ENCODE peak calls at places on chromosomes 12 and 14, in ten cellular contexts. One of them, this sample, is unnamed.
A peak's percentile ranks its signal among the peaks of the same experiment; 100 is the strongest.

GRCh38 chr12:1864867-1865266 is 44.5 kb downstream of the LRTM2 start:
- DNase-seq in GM13977: no peak
- DNase-seq in dorsolateral prefrontal cortex: no peak
- DNase-seq in fibroblast of mammary gland: no peak
- DNase-seq in lower lobe of right lung: no peak
- DNase-seq in HFF-Myc: no peak
- DNase-seq in astrocyte of the spinal cord: no peak
- DNase-seq in cardiac fibroblast: no peak
- DNase-seq in A549: no peak
- DNase-seq in fibroblast of pulmonary artery: no peak
- DNase-seq in this sample: no peak

GRCh38 chr14:66827182-66827581 is 319.2 kb downstream of the GPHN start:
- DNase-seq in GM13977: no peak
- DNase-seq in dorsolateral prefrontal cortex: no peak
- DNase-seq in fibroblast of mammary gland: no peak
- DNase-seq in lower lobe of right lung: no peak
- DNase-seq in HFF-Myc: no peak
- DNase-seq in astrocyte of the spinal cord: no peak
- DNase-seq in cardiac fibroblast: no peak
- DNase-seq in A549: no peak
- DNase-seq in fibroblast of pulmonary artery: no peak
- DNase-seq in this sample: no peak

GRCh38 chr12:48969160-48969771 is 2.3 kb downstream of the WNT10B start:
- DNase-seq in GM13977: no peak
- DNase-seq in dorsolateral prefrontal cortex: no peak
- DNase-seq in fibroblast of mammary gland: no peak
- DNase-seq in lower lobe of right lung: no peak
- DNase-seq in HFF-Myc: no peak
- DNase-seq in astrocyte of the spinal cord: no peak
- DNase-seq in cardiac fibroblast: no peak
- DNase-seq in A549: no peak
- DNase-seq in fibroblast of pulmonary artery: no peak
- DNase-seq in this sample: no peak

GRCh38 chr14:67620217-67620789 is 583 bp downstream of the ARG2 start:
- DNase-seq in GM13977: no peak
- DNase-seq in dorsolateral prefrontal cortex: peak; percentile 49
- DNase-seq in fibroblast of mammary gland: no peak
- DNase-seq in lower lobe of right lung: no peak
- DNase-seq in HFF-Myc: no peak
- DNase-seq in astrocyte of the spinal cord: peak; percentile 27
- DNase-seq in cardiac fibroblast: no peak
- DNase-seq in A549: no peak
- DNase-seq in fibroblast of pulmonary artery: peak; percentile 7
- DNase-seq in this sample: no peak

GRCh38 chr12:90037740-90038139 is 329.1 kb upstream of the ATP2B1 start:
- DNase-seq in GM13977: no peak
- DNase-seq in dorsolateral prefrontal cortex: no peak
- DNase-seq in fibroblast of mammary gland: peak; percentile 69
- DNase-seq in lower lobe of right lung: no peak
- DNase-seq in HFF-Myc: no peak
- DNase-seq in astrocyte of the spinal cord: no peak
- DNase-seq in cardiac fibroblast: peak; percentile 24
- DNase-seq in A549: no peak
- DNase-seq in fibroblast of pulmonary artery: peak; percentile 28
- DNase-seq in this sample: peak; percentile 16

GRCh38 chr14:33452982-33453381 is 497.9 kb downstream of the EGLN3 start:
- DNase-seq in GM13977: no peak
- DNase-seq in dorsolateral prefrontal cortex: no peak
- DNase-seq in fibroblast of mammary gland: no peak
- DNase-seq in lower lobe of right lung: no peak
- DNase-seq in HFF-Myc: no peak
- DNase-seq in astrocyte of the spinal cord: no peak
- DNase-seq in cardiac fibroblast: no peak
- DNase-seq in A549: no peak
- DNase-seq in fibroblast of pulmonary artery: no peak
- DNase-seq in this sample: no peak

GRCh38 chr14:51650721-51651387 is 856 bp upstream of the FRMD6 start:
- DNase-seq in GM13977: no peak
- DNase-seq in dorsolateral prefrontal cortex: no peak
- DNase-seq in fibroblast of mammary gland: peak; percentile 47
- DNase-seq in lower lobe of right lung: peak; percentile 47
- DNase-seq in HFF-Myc: no peak
- DNase-seq in astrocyte of the spinal cord: no peak
- DNase-seq in cardiac fibroblast: no peak
- DNase-seq in A549: peak; percentile 29
- DNase-seq in fibroblast of pulmonary artery: no peak
- DNase-seq in this sample: no peak

GRCh38 chr12:8697120-8697475 is 693 bp upstream of the RIMKLB start:
- DNase-seq in GM13977: no peak
- DNase-seq in dorsolateral prefrontal cortex: no peak
- DNase-seq in fibroblast of mammary gland: peak; percentile 34
- DNase-seq in lower lobe of right lung: no peak
- DNase-seq in HFF-Myc: no peak
- DNase-seq in astrocyte of the spinal cord: peak; percentile 57
- DNase-seq in cardiac fibroblast: peak; percentile 67
- DNase-seq in A549: no peak
- DNase-seq in fibroblast of pulmonary artery: peak; percentile 64
- DNase-seq in this sample: peak; percentile 53

GRCh38 chr12:48787791-48788521 is 933 bp downstream of the ADCY6 start:
- DNase-seq in GM13977: no peak
- DNase-seq in dorsolateral prefrontal cortex: no peak
- DNase-seq in fibroblast of mammary gland: no peak
- DNase-seq in lower lobe of right lung: no peak
- DNase-seq in HFF-Myc: no peak
- DNase-seq in astrocyte of the spinal cord: no peak
- DNase-seq in cardiac fibroblast: peak; percentile 45
- DNase-seq in A549: no peak
- DNase-seq in fibroblast of pulmonary artery: no peak
- DNase-seq in this sample: no peak

GRCh38 chr12:106333756-106334155 is 23.8 kb upstream of the POLR3B start:
- DNase-seq in GM13977: no peak
- DNase-seq in dorsolateral prefrontal cortex: no peak
- DNase-seq in fibroblast of mammary gland: no peak
- DNase-seq in lower lobe of right lung: no peak
- DNase-seq in HFF-Myc: no peak
- DNase-seq in astrocyte of the spinal cord: no peak
- DNase-seq in cardiac fibroblast: no peak
- DNase-seq in A549: no peak
- DNase-seq in fibroblast of pulmonary artery: no peak
- DNase-seq in this sample: no peak

GRCh38 chr12:127728285-127728684 is 538.7 kb upstream of the TMEM132C start:
- DNase-seq in GM13977: no peak
- DNase-seq in dorsolateral prefrontal cortex: no peak
- DNase-seq in fibroblast of mammary gland: no peak
- DNase-seq in lower lobe of right lung: no peak
- DNase-seq in HFF-Myc: no peak
- DNase-seq in astrocyte of the spinal cord: no peak
- DNase-seq in cardiac fibroblast: no peak
- DNase-seq in A549: no peak
- DNase-seq in fibroblast of pulmonary artery: no peak
- DNase-seq in this sample: peak; percentile 8

GRCh38 chr12:86154620-86155019 is 101.6 kb downstream of the MGAT4C start:
- DNase-seq in GM13977: no peak
- DNase-seq in dorsolateral prefrontal cortex: no peak
- DNase-seq in fibroblast of mammary gland: no peak
- DNase-seq in lower lobe of right lung: no peak
- DNase-seq in HFF-Myc: no peak
- DNase-seq in astrocyte of the spinal cord: no peak
- DNase-seq in cardiac fibroblast: no peak
- DNase-seq in A549: no peak
- DNase-seq in fibroblast of pulmonary artery: no peak
- DNase-seq in this sample: no peak

GRCh38 chr12:124525455-124525854 is 42.0 kb downstream of the NCOR2 start:
- DNase-seq in GM13977: no peak
- DNase-seq in dorsolateral prefrontal cortex: peak; percentile 74
- DNase-seq in fibroblast of mammary gland: no peak
- DNase-seq in lower lobe of right lung: no peak
- DNase-seq in HFF-Myc: no peak
- DNase-seq in astrocyte of the spinal cord: no peak
- DNase-seq in cardiac fibroblast: no peak
- DNase-seq in A549: no peak
- DNase-seq in fibroblast of pulmonary artery: no peak
- DNase-seq in this sample: no peak

GRCh38 chr12:25997401-25997973 is 39.0 kb downstream of the RASSF8 start:
- DNase-seq in GM13977: no peak
- DNase-seq in dorsolateral prefrontal cortex: no peak
- DNase-seq in fibroblast of mammary gland: peak; percentile 92
- DNase-seq in lower lobe of right lung: no peak
- DNase-seq in HFF-Myc: peak; percentile 94
- DNase-seq in astrocyte of the spinal cord: peak; percentile 96
- DNase-seq in cardiac fibroblast: peak; percentile 96
- DNase-seq in A549: peak; percentile 69
- DNase-seq in fibroblast of pulmonary artery: peak; percentile 97
- DNase-seq in this sample: peak; percentile 96

GRCh38 chr12:26003065-26003464 is 44.6 kb downstream of the RASSF8 start:
- DNase-seq in GM13977: no peak
- DNase-seq in dorsolateral prefrontal cortex: no peak
- DNase-seq in fibroblast of mammary gland: no peak
- DNase-seq in lower lobe of right lung: no peak
- DNase-seq in HFF-Myc: no peak
- DNase-seq in astrocyte of the spinal cord: no peak
- DNase-seq in cardiac fibroblast: no peak
- DNase-seq in A549: no peak
- DNase-seq in fibroblast of pulmonary artery: no peak
- DNase-seq in this sample: no peak

GRCh38 chr12:26000883-26001282 is 42.4 kb downstream of the RASSF8 start:
- DNase-seq in GM13977: no peak
- DNase-seq in dorsolateral prefrontal cortex: no peak
- DNase-seq in fibroblast of mammary gland: no peak
- DNase-seq in lower lobe of right lung: no peak
- DNase-seq in HFF-Myc: no peak
- DNase-seq in astrocyte of the spinal cord: no peak
- DNase-seq in cardiac fibroblast: no peak
- DNase-seq in A549: no peak
- DNase-seq in fibroblast of pulmonary artery: no peak
- DNase-seq in this sample: no peak

GRCh38 chr12:25996677-25997076 is 38.2 kb downstream of the RASSF8 start:
- DNase-seq in GM13977: no peak
- DNase-seq in dorsolateral prefrontal cortex: no peak
- DNase-seq in fibroblast of mammary gland: no peak
- DNase-seq in lower lobe of right lung: no peak
- DNase-seq in HFF-Myc: no peak
- DNase-seq in astrocyte of the spinal cord: no peak
- DNase-seq in cardiac fibroblast: no peak
- DNase-seq in A549: no peak
- DNase-seq in fibroblast of pulmonary artery: no peak
- DNase-seq in this sample: no peak

GRCh38 chr12:26001530-26001929 is 43.0 kb downstream of the RASSF8 start:
- DNase-seq in GM13977: no peak
- DNase-seq in dorsolateral prefrontal cortex: no peak
- DNase-seq in fibroblast of mammary gland: no peak
- DNase-seq in lower lobe of right lung: no peak
- DNase-seq in HFF-Myc: no peak
- DNase-seq in astrocyte of the spinal cord: no peak
- DNase-seq in cardiac fibroblast: no peak
- DNase-seq in A549: peak; percentile 7
- DNase-seq in fibroblast of pulmonary artery: no peak
- DNase-seq in this sample: no peak
- TF ChIP-seq CTCF in GM13977: no peak
- TF ChIP-seq CTCF in dorsolateral prefrontal cortex: no peak
- TF ChIP-seq CTCF in fibroblast of mammary gland: no peak
- TF ChIP-seq CTCF in lower lobe of right lung: no peak
- TF ChIP-seq CTCF in HFF-Myc: no peak
- TF ChIP-seq CTCF in astrocyte of the spinal cord: peak; percentile 14
- TF ChIP-seq CTCF in cardiac fibroblast: no peak
- TF ChIP-seq CTCF in A549: peak; percentile 19
- TF ChIP-seq CTCF in fibroblast of pulmonary artery: no peak
- TF ChIP-seq CTCF in this sample: no peak

DNA sequence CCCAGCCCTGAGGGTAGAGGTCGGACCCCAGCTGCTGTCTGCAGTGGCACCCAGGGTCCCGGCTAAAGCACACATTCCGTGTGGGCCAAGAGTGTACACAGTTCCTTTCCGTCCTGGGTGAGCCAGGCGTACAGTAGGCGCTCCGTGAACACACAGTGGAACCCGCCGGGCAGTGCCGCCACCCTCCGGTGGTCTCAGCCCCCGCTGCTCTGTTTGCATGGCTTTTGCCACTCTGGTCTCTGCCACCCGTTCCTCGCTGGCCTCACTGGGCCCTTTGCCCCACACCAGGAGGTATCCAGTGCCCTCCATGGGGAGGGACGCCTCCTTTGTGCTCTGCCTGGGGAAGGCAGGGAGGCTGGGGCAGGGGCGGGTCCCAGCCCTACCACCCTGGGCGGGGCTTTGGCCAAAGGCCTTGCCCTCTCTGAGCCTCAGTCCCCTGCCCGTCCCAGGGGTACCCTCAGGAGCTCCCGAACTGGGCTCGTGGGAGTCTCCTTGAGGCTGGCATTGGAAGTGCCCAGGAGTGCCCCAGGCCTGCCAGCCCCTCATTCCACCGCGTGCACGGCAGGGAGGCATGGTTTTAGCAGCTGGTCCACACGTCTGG is 13.0 kb downstream of the TRMT61A start:
- DNase-seq in GM13977: no peak
- DNase-seq in dorsolateral prefrontal cortex: no peak
- DNase-seq in fibroblast of mammary gland: no peak
- DNase-seq in lower lobe of right lung: peak; percentile 53
- DNase-seq in HFF-Myc: no peak
- DNase-seq in astrocyte of the spinal cord: no peak
- DNase-seq in cardiac fibroblast: no peak
- DNase-seq in A549: no peak
- DNase-seq in fibroblast of pulmonary artery: no peak
- DNase-seq in this sample: no peak
- TF ChIP-seq CTCF in GM13977: no peak
- TF ChIP-seq CTCF in dorsolateral prefrontal cortex: no peak
- TF ChIP-seq CTCF in fibroblast of mammary gland: no peak
- TF ChIP-seq CTCF in lower lobe of right lung: peak; percentile 6
- TF ChIP-seq CTCF in HFF-Myc: no peak
- TF ChIP-seq CTCF in astrocyte of the spinal cord: peak; percentile 7
- TF ChIP-seq CTCF in cardiac fibroblast: no peak
- TF ChIP-seq CTCF in A549: no peak
- TF ChIP-seq CTCF in fibroblast of pulmonary artery: no peak
- TF ChIP-seq CTCF in this sample: peak; percentile 18

GRCh38 chr14:104870368-104871144 is 5.5 kb downstream of the CEP170B start:
- DNase-seq in GM13977: no peak
- DNase-seq in dorsolateral prefrontal cortex: no peak
- DNase-seq in fibroblast of mammary gland: no peak
- DNase-seq in lower lobe of right lung: peak; percentile 51
- DNase-seq in HFF-Myc: no peak
- DNase-seq in astrocyte of the spinal cord: no peak
- DNase-seq in cardiac fibroblast: no peak
- DNase-seq in A549: no peak
- DNase-seq in fibroblast of pulmonary artery: no peak
- DNase-seq in this sample: no peak
- TF ChIP-seq CTCF in GM13977: peak; percentile 56
- TF ChIP-seq CTCF in dorsolateral prefrontal cortex: peak; percentile 18
- TF ChIP-seq CTCF in fibroblast of mammary gland: peak; percentile 27
- TF ChIP-seq CTCF in lower lobe of right lung: peak; percentile 42
- TF ChIP-seq CTCF in HFF-Myc: peak; percentile 47
- TF ChIP-seq CTCF in astrocyte of the spinal cord: peak; percentile 52
- TF ChIP-seq CTCF in cardiac fibroblast: peak; percentile 41
- TF ChIP-seq CTCF in A549: peak; percentile 41
- TF ChIP-seq CTCF in fibroblast of pulmonary artery: peak; percentile 31
- TF ChIP-seq CTCF in this sample: peak; percentile 73

DNA sequence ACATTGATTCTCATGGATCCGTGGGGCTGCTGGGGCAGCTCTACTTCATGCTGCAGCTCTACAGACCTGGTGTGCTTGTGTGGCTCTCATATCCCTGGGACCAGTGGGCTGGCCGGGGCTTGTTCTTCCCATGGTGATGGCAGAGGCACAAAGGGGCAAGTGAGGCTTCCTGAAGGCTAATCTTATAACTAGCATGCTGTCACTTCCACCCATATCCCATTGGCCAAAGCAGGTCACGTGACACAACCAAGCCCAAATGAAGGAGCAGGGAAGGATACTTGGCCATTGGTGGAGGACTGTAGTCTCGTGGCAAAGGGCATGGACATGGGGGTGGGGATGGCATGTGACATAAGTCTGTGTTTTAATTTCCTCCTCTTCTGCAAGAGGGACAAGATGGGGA is 9.9 kb downstream of the PLBD2 start:
- DNase-seq in GM13977: no peak
- DNase-seq in dorsolateral prefrontal cortex: no peak
- DNase-seq in fibroblast of mammary gland: no peak
- DNase-seq in lower lobe of right lung: no peak
- DNase-seq in HFF-Myc: no peak
- DNase-seq in astrocyte of the spinal cord: no peak
- DNase-seq in cardiac fibroblast: no peak
- DNase-seq in A549: no peak
- DNase-seq in fibroblast of pulmonary artery: no peak
- DNase-seq in this sample: no peak
- TF ChIP-seq CTCF in GM13977: no peak
- TF ChIP-seq CTCF in dorsolateral prefrontal cortex: no peak
- TF ChIP-seq CTCF in fibroblast of mammary gland: no peak
- TF ChIP-seq CTCF in lower lobe of right lung: no peak
- TF ChIP-seq CTCF in HFF-Myc: no peak
- TF ChIP-seq CTCF in astrocyte of the spinal cord: no peak
- TF ChIP-seq CTCF in cardiac fibroblast: no peak
- TF ChIP-seq CTCF in A549: no peak
- TF ChIP-seq CTCF in fibroblast of pulmonary artery: no peak
- TF ChIP-seq CTCF in this sample: no peak